ENCODE peak calls at places on chromosomes 6 and 20, in eight cellular contexts. I is heart left ventricle, A is GM12878, H is HepG2, C is body of pancreas, P is esophagus squamous epithelium, R is ovary, G is transverse colon. M is an unnamed sample.

GRCh38 chr6:139060332-139060731 is 31.8 kb downstream of the ABRACL start:
- DNase-seq in I (no peak), A (no peak), H (no peak), C (no peak), P (no peak), R (no peak), G (no peak), M (no peak)

GRCh38 chr6:131761061-131761761 is 46.6 kb upstream of the ENPP1 start:
- DNase-seq in I (no peak), A (no peak), H (no peak), C (no peak), P (no peak), R (no peak), G (no peak), M (no peak)

GRCh38 chr20:21705466-21706344 is at the start of gene PAX1:
- DNase-seq in I (no peak), A (no peak), H (no peak), C (no peak), P (no peak), R (no peak), G (no peak), M (peak; percentile 59)

GRCh38 chr20:2651772-2652723 is at the start of gene NOP56:
- DNase-seq in I (peak; percentile 93), A (peak; percentile 45), H (peak; percentile 88), C (peak; percentile 90), P (peak; percentile 43), R (peak; percentile 91), G (peak; percentile 95), M (peak; percentile 98)

GRCh38 chr6:28965706-28966105 is 39.4 kb downstream of the ZNF311 start:
- DNase-seq in I (no peak), A (no peak), H (no peak), C (no peak), P (no peak), R (no peak), G (no peak), M (no peak)

GRCh38 chr6:31586596-31586995 is 519 bp downstream of the LST1 start:
- DNase-seq in I (no peak), A (no peak), H (no peak), C (peak; percentile 32), P (no peak), R (no peak), G (peak; percentile 24), M (peak; percentile 91)

GRCh38 chr20:23823621-23824324 is 2.8 kb downstream of the CST2 start:
- DNase-seq in I (no peak), A (no peak), H (no peak), C (peak; percentile 8), P (no peak), R (no peak), G (no peak), M (no peak)

GRCh38 chr20:14915356-14915755 is 577.9 kb upstream of the FLRT3 start:
- DNase-seq in I (no peak), A (no peak), H (no peak), C (no peak), P (no peak), R (peak; percentile 23), G (no peak), M (no peak)

GRCh38 chr20:43119720-43120119 is 70.0 kb downstream of the PTPRT start:
- DNase-seq in I (no peak), A (no peak), H (no peak), C (no peak), P (no peak), R (no peak), G (no peak), M (no peak)

GRCh38 chr6:14417377-14417776 is 299.8 kb downstream of the CD83 start:
- DNase-seq in I (no peak), A (no peak), H (no peak), C (no peak), P (no peak), R (no peak), G (peak; percentile 14), M (no peak)

GRCh38 chr20:64119681-64120341 is 12.4 kb upstream of the NPBWR2 start:
- DNase-seq in I (no peak), A (no peak), H (no peak), C (no peak), P (no peak), R (no peak), G (no peak), M (peak; percentile 77)

GRCh38 chr6:56637640-56638039 is 5.0 kb downstream of the DST start:
- DNase-seq in I (no peak), A (peak; percentile 7), H (peak; percentile 67), C (peak; percentile 12), P (no peak), R (no peak), G (no peak), M (no peak)

GRCh38 chr6:77633993-77634392 is 18.8 kb upstream of the MEI4 start:
- DNase-seq in I (no peak), A (no peak), H (no peak), C (no peak), P (no peak), R (no peak), G (no peak), M (no peak)

GRCh38 chr20:59455392-59456341 is 148.7 kb upstream of the PHACTR3 start:
- DNase-seq in I (no peak), A (no peak), H (no peak), C (peak; percentile 54), P (no peak), R (no peak), G (no peak), M (peak; percentile 47)

GRCh38 chr6:31575335-31575901 is at the start of gene TNF:
- DNase-seq in I (peak; percentile 64), A (peak; percentile 91), H (no peak), C (peak; percentile 59), P (no peak), R (no peak), G (peak; percentile 68), M (peak; percentile 89)

GRCh38 chr6:86775893-86776292 is 161.4 kb upstream of the HTR1E start:
- DNase-seq in I (no peak), A (no peak), H (no peak), C (no peak), P (no peak), R (no peak), G (no peak), M (no peak)

GRCh38 chr6:13453172-13453552 is 34.2 kb downstream of the GFOD1 start:
- DNase-seq in I (no peak), A (no peak), H (no peak), C (no peak), P (no peak), R (no peak), G (no peak), M (no peak)

GRCh38 chr6:136551103-136551502 is 881 bp upstream of the MAP7 start:
- DNase-seq in I (no peak), A (no peak), H (no peak), C (peak; percentile 29), P (no peak), R (peak; percentile 10), G (no peak), M (no peak)

GRCh38 chr6:143232849-143233248 is 172.2 kb downstream of the AIG1 start:
- DNase-seq in I (peak; percentile 16), A (peak; percentile 2), H (peak; percentile 65), C (peak; percentile 31), P (no peak), R (no peak), G (peak; percentile 10), M (no peak)

GRCh38 chr20:62923669-62924566 is 2.4 kb downstream of the DIDO1 start:
- DNase-seq in I (no peak), A (no peak), H (peak; percentile 77), C (no peak), P (no peak), R (no peak), G (no peak), M (no peak)

GRCh38 chr20:62924567-62925419 is 1.5 kb downstream of the DIDO1 start:
- DNase-seq in I (no peak), A (no peak), H (peak; percentile 56), C (peak; percentile 40), P (no peak), R (no peak), G (peak; percentile 40), M (no peak)

GRCh38 chr20:62920039-62920645 is 6.2 kb downstream of the DIDO1 start:
- DNase-seq in I (no peak), A (no peak), H (no peak), C (no peak), P (no peak), R (no peak), G (no peak), M (peak; percentile 45)

GRCh38 chr20:62921119-62921687 is 5.1 kb downstream of the DIDO1 start:
- DNase-seq in I (no peak), A (no peak), H (peak; percentile 88), C (peak; percentile 67), P (no peak), R (no peak), G (peak; percentile 54), M (no peak)

GRCh38 chr20:62922451-62922921 is 3.8 kb downstream of the DIDO1 start:
- DNase-seq in I (no peak), A (no peak), H (no peak), C (no peak), P (no peak), R (no peak), G (no peak), M (no peak)
- H3K4me1 ChIP-seq in I (peaks cover 19% of the 10 kb centered on the region), A (peaks cover 53% of the 10 kb centered on the region), H (peaks cover 70% of the 10 kb centered on the region), C (peaks cover 82% of the 10 kb centered on the region), P (peaks cover 80% of the 10 kb centered on the region), R (peaks cover 35% of the 10 kb centered on the region), G (peaks cover 86% of the 10 kb centered on the region), M (peaks cover 90% of the 10 kb centered on the region)

GRCh38 chr20:57409672-57410397 is 18.6 kb downstream of the RBM38 start:
- DNase-seq in I (no peak), A (no peak), H (no peak), C (no peak), P (no peak), R (no peak), G (no peak), M (peak; percentile 69)
- TF ChIP-seq POLR2A in I (no peak), A (peak; percentile 50), H (no peak), C (no peak), P (no peak), R (no peak), G (no peak), M (no peak)

DNA sequence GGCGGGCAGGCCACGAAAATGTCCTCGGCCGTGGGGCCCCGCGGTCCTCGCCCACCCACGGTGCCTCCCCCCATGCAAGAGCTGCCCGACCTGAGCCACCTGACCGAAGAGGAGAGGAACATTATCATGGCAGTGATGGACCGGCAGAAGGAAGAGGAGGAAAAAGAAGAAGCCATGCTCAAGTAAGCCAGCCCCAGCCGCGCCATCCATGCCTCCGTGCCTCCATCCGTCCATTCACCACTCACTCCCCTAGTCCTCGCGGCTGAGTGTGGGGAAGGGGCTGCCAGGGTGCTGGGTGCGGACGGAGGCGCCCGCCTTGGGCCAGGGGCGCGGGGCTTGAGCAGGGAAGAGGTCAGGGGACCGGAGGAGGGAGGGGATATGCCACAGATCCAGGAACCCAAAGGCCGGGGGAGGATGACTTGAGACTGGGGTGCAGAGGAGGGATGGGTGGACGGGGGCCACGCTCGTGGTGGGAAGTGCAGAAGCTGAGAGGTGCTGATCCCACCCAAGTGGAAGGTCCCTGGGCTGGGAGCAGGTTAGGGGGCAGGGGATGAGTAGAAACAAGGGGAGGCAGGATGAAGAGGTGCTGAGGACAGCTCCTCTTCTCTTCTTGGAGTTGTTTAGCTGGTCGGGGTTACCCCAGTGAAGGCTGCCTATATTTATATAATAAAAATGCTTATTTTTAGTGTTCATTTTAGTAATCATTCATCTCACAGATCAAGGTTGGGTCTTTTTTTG is 825 bp downstream of the RIMS1 start:
- DNase-seq in I (no peak), A (no peak), H (no peak), C (no peak), P (no peak), R (no peak), G (no peak), M (peak; percentile 73)
- TF ChIP-seq CTCF in I (no peak), A (no peak), H (no peak), C (no peak), P (no peak), R (no peak), G (no peak), M (no peak)

GRCh38 chr6:104604643-104605042 is 255.1 kb downstream of the HACE1 start:
- DNase-seq in I (no peak), A (no peak), H (no peak), C (no peak), P (no peak), R (no peak), G (no peak), M (no peak)
- H3K4me1 ChIP-seq in I (no peaks in the 10 kb centered on the region), A (no peaks in the 10 kb centered on the region), H (no peaks in the 10 kb centered on the region), C (peaks cover 6% of the 10 kb centered on the region), P (peaks cover 13% of the 10 kb centered on the region), R (peaks cover 5% of the 10 kb centered on the region), G (peaks cover 13% of the 10 kb centered on the region), M (no peaks in the 10 kb centered on the region)

M was measured in spleen.